ENCODE peak calls at places on chromosomes 4 and X, in six cellular contexts. H, B, X, L, O and Y are unnamed samples.
A peak's percentile ranks its signal among the peaks of the same experiment; 100 is the strongest.

GRCh38 chrX:95703696-95704095 is 980.9 kb upstream of the DIAPH2 start:
- DNase-seq in H (no peak), B (no peak), X (no peak), L (no peak), O (no peak), Y (no peak)

GRCh38 chr4:102780476-102781144 is 19.8 kb upstream of the MANBA start:
- DNase-seq in H (no peak), B (no peak), X (no peak), L (no peak), O (peak; percentile 89), Y (no peak)

GRCh38 chrX:14798805-14799397 is 74.0 kb downstream of the FANCB start:
- DNase-seq in H (no peak), B (no peak), X (no peak), L (no peak), O (no peak), Y (no peak)

GRCh38 chr4:113162089-113162488 is 112.6 kb downstream of the ANK2 start:
- DNase-seq in H (no peak), B (no peak), X (no peak), L (no peak), O (no peak), Y (no peak)

GRCh38 chr4:38949416-38950051 is 81.9 kb downstream of the FAM114A1 start:
- DNase-seq in H (no peak), B (no peak), X (no peak), L (no peak), O (peak; percentile 48), Y (no peak)

GRCh38 chrX:79413009-79413408 is 45.9 kb upstream of the ITM2A start:
- DNase-seq in H (no peak), B (no peak), X (peak; percentile 2), L (no peak), O (peak; percentile 39), Y (no peak)

GRCh38 chrX:9668537-9668936 is 97.1 kb downstream of the GPR143 start:
- DNase-seq in H (no peak), B (no peak), X (no peak), L (no peak), O (no peak), Y (no peak)

GRCh38 chr4:124483043-124483906 is 229.3 kb downstream of the ANKRD50 start:
- DNase-seq in H (peak; percentile 58), B (no peak), X (no peak), L (no peak), O (no peak), Y (no peak)

GRCh38 chr4:152500798-152501434 is 35.0 kb downstream of the FBXW7 start:
- DNase-seq in H (no peak), B (no peak), X (peak; percentile 80), L (peak; percentile 13), O (peak; percentile 90), Y (peak; percentile 50)

GRCh38 chr4:36360755-36361154 is 79.3 kb downstream of the DTHD1 start:
- DNase-seq in H (no peak), B (no peak), X (no peak), L (no peak), O (no peak), Y (no peak)

GRCh38 chr4:3745886-3746656 is 20.1 kb upstream of the ADRA2C start:
- DNase-seq in H (no peak), B (no peak), X (no peak), L (no peak), O (peak; percentile 44), Y (no peak)

GRCh38 chr4:110007217-110007616 is 94.5 kb downstream of the EGF start:
- DNase-seq in H (no peak), B (no peak), X (no peak), L (no peak), O (no peak), Y (no peak)

GRCh38 chr4:71635094-71635493 is 148.8 kb downstream of the GC start:
- DNase-seq in H (no peak), B (no peak), X (no peak), L (no peak), O (no peak), Y (no peak)

GRCh38 chr4:122914292-122914904 is 8.0 kb downstream of the NUDT6 start:
- DNase-seq in H (no peak), B (no peak), X (no peak), L (no peak), O (peak; percentile 58), Y (no peak)

GRCh38 chr4:111064342-111064993 is 441.6 kb upstream of the PITX2 start:
- DNase-seq in H (no peak), B (no peak), X (peak; percentile 1), L (no peak), O (peak; percentile 41), Y (no peak)

GRCh38 chr4:154626793-154627484 is 14.5 kb upstream of the FGG start:
- DNase-seq in H (peak; percentile 79), B (no peak), X (peak; percentile 31), L (peak; percentile 33), O (peak; percentile 41), Y (peak; percentile 87)

GRCh38 chr4:94277539-94277938 is 65.1 kb downstream of the HPGDS start:
- DNase-seq in H (no peak), B (no peak), X (no peak), L (no peak), O (no peak), Y (no peak)

GRCh38 chr4:73704314-73705055 is 35.9 kb upstream of the CXCL8 start:
- DNase-seq in H (no peak), B (no peak), X (peak; percentile 96), L (peak; percentile 54), O (peak; percentile 100), Y (no peak)

GRCh38 chr4:188437535-188437934 is 298.3 kb downstream of the TRIML1 start:
- DNase-seq in H (no peak), B (no peak), X (no peak), L (no peak), O (peak; percentile 6), Y (no peak)

GRCh38 chrX:109890300-109890699 is 112.6 kb upstream of the TMEM164 start:
- DNase-seq in H (peak; percentile 15), B (no peak), X (no peak), L (no peak), O (no peak), Y (no peak)

GRCh38 chrX:109890910-109891502 is 111.9 kb upstream of the TMEM164 start:
- DNase-seq in H (peak; percentile 60), B (no peak), X (peak; percentile 77), L (peak; percentile 24), O (peak; percentile 74), Y (peak; percentile 79)

GRCh38 chrX:109886122-109886761 is 116.7 kb upstream of the TMEM164 start:
- DNase-seq in H (peak; percentile 34), B (no peak), X (peak; percentile 65), L (no peak), O (peak; percentile 62), Y (peak; percentile 60)

DNA sequence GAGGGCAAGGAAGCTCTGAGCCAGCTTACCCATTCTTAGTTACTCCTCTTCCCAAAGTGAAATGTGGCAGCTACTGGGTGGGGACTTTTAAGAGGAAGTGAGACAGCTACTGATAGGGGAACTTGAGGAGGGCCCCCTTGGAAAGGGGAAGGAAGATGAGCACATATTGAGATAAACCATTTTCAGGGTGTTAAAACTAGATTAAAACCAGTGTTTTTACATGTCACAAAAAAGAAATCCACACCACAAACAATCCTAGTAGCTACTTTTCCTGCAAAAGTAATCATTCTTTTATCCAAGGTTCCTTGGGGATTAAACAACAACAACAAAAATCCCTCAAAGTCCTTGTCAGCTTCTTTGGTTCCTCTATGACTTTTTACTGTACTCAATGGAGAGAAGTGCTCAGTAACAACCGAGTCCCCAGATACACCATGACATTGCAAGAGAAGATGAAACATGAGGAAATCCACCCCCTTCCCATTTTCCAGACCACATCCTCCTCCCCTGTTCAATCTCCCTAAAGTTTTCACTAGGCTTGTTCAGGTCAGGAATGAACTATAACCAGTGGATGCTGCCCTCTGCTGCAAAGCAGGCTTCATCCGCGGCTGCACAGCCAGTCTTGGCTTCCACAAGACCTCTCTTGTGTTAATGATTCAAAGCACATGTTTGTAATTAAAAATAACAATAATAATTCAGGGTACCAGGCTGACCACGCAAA is 113.5 kb upstream of the TMEM164 start:
- DNase-seq in H (peak; percentile 27), B (no peak), X (peak; percentile 86), L (no peak), O (peak; percentile 25), Y (peak; percentile 37)
- TF ChIP-seq CTCF in H (no peak), B (no peak), X (no peak), L (no peak), O (peak; percentile 41), Y (no peak)

DNA sequence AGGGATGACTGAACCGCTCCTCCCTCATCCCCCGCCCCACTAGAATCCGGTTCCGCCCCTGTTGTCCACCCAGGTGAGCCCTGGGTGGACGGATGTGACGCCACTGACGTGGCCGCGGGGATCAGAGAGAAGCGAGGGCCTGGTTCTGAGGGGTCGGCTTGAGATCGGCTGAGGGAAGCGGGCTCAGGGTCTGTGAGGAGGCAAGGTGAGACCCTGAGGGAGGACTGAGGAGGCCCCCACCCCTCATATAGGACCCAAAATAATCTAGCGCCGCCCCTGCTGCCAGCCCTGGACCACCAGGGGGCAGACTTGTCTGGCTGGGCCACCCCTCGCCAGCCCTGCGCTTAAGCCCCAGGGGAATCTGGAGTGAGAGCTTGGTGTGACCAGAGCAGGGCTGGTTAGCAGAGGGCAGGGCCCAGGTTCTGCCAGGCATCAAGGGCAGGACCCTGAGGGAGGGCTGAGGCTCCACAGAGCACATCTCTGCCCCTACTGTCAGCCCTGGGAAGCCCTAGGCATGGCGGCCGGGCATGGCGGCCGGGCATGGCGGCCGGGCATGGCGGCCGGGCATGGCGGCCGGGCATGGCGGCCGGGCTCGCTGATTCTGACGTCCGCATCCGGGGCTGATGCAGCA is at the start of gene MAGEA8:
- DNase-seq in H (no peak), B (peak; percentile 42), X (no peak), L (no peak), O (no peak), Y (peak; percentile 6)
- TF ChIP-seq CTCF in H (no peak), B (no peak), X (no peak), L (no peak), O (peak; percentile 32), Y (no peak)

GRCh38 chrX:19888419-19888879 is 1.0 kb upstream of the SH3KBP1 start:
- DNase-seq in H (no peak), B (no peak), X (peak; percentile 84), L (peak; percentile 29), O (peak; percentile 80), Y (no peak)
- TF ChIP-seq CTCF in H (peak; percentile 25), B (no peak), X (peak; percentile 6), L (peak; percentile 68), O (peak; percentile 75), Y (peak; percentile 31)

GRCh38 chr4:25805255-25805860 is 57.4 kb downstream of the SEL1L3 start:
- DNase-seq in H (no peak), B (no peak), X (no peak), L (no peak), O (peak; percentile 17), Y (no peak)

GRCh38 chr4:25800253-25800652 is 62.5 kb downstream of the SEL1L3 start:
- DNase-seq in H (no peak), B (no peak), X (no peak), L (no peak), O (no peak), Y (no peak)

GRCh38 chr4:25797136-25797535 is 65.7 kb downstream of the SEL1L3 start:
- DNase-seq in H (peak; percentile 36), B (no peak), X (no peak), L (no peak), O (no peak), Y (no peak)

GRCh38 chr4:25799522-25799921 is 63.3 kb downstream of the SEL1L3 start:
- DNase-seq in H (no peak), B (no peak), X (no peak), L (no peak), O (no peak), Y (no peak)

DNA sequence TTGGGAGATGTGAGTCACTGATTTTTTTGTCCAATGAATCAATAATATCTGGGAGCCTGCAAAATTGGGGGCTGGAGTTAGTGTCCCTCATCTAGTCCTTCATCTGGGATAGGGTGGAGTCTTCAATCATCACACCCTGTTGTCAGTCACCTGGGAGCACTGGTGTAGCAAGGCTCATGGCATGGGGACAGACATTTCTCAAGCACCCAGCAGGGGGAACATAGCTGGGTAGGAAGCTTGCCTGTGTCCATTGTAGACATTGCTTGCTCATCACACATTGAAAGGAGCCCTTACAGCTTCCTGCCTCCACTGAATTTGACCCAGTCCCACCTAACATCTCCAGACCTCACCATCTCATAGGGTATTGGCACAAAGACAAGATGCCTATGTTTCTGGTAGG is 61.2 kb downstream of the SEL1L3 start:
- DNase-seq in H (no peak), B (no peak), X (no peak), L (no peak), O (no peak), Y (no peak)
- TF ChIP-seq CTCF in H (no peak), B (no peak), X (no peak), L (no peak), O (no peak), Y (no peak)